ENCODE peak calls at places on chromosomes 13 and 19, in four cellular contexts. One of them, this sample, is unnamed.
A peak's percentile ranks its signal among the peaks of the same experiment; 100 is the strongest.

GRCh38 chr13:102191951-102192461 is 209.8 kb downstream of the FGF14 start:
- DNase-seq in GM12878: no peak
- DNase-seq in H1: no peak
- DNase-seq in HepG2: no peak
- DNase-seq in this sample: no peak

GRCh38 chr13:27637289-27637626 is 15.6 kb downstream of the POLR1D start:
- DNase-seq in HepG2: peak; percentile 55
- DNase-seq in H1: no peak
- DNase-seq in GM12878: no peak
- DNase-seq in this sample: no peak

GRCh38 chr13:23020246-23020843 is 160.4 kb upstream of the SGCG start:
- DNase-seq in H1: no peak
- DNase-seq in GM12878: peak; percentile 34
- DNase-seq in HepG2: peak; percentile 53
- DNase-seq in this sample: peak; percentile 38

GRCh38 chr19:47093841-47094240 is 19.7 kb downstream of the ZC3H4 start:
- DNase-seq in GM12878: no peak
- DNase-seq in H1: no peak
- DNase-seq in HepG2: no peak
- DNase-seq in this sample: no peak

GRCh38 chr19:45153339-45154063 is 7.3 kb downstream of the NKPD1 start:
- DNase-seq in GM12878: no peak
- DNase-seq in H1: no peak
- DNase-seq in HepG2: no peak
- DNase-seq in this sample: no peak

GRCh38 chr19:44356383-44357111 is at the start of gene ZNF112:
- DNase-seq in H1: peak; percentile 79
- DNase-seq in GM12878: peak; percentile 11
- DNase-seq in HepG2: peak; percentile 94
- DNase-seq in this sample: peak; percentile 66

GRCh38 chr19:33395561-33396550 is 22.3 kb downstream of the CEBPG start:
- DNase-seq in H1: no peak
- DNase-seq in HepG2: no peak
- DNase-seq in GM12878: no peak
- DNase-seq in this sample: no peak

GRCh38 chr13:21043898-21044297 is 17.5 kb downstream of the LATS2 start:
- DNase-seq in H1: no peak
- DNase-seq in GM12878: no peak
- DNase-seq in HepG2: no peak
- DNase-seq in this sample: no peak

GRCh38 chr13:74288361-74288911 is 154.2 kb upstream of the KLF12 start:
- DNase-seq in H1: no peak
- DNase-seq in GM12878: no peak
- DNase-seq in HepG2: no peak
- DNase-seq in this sample: no peak

GRCh38 chr19:38691938-38692457 is 44.5 kb downstream of the ACTN4 start:
- DNase-seq in H1: no peak
- DNase-seq in HepG2: no peak
- DNase-seq in GM12878: no peak
- DNase-seq in this sample: no peak

GRCh38 chr19:21472507-21472906 is 32.9 kb upstream of the ZNF429 start:
- DNase-seq in H1: no peak
- DNase-seq in GM12878: no peak
- DNase-seq in HepG2: no peak
- DNase-seq in this sample: no peak

GRCh38 chr19:21468791-21469190 is 36.6 kb upstream of the ZNF429 start:
- DNase-seq in GM12878: no peak
- DNase-seq in HepG2: no peak
- DNase-seq in H1: no peak
- DNase-seq in this sample: no peak

DNA sequence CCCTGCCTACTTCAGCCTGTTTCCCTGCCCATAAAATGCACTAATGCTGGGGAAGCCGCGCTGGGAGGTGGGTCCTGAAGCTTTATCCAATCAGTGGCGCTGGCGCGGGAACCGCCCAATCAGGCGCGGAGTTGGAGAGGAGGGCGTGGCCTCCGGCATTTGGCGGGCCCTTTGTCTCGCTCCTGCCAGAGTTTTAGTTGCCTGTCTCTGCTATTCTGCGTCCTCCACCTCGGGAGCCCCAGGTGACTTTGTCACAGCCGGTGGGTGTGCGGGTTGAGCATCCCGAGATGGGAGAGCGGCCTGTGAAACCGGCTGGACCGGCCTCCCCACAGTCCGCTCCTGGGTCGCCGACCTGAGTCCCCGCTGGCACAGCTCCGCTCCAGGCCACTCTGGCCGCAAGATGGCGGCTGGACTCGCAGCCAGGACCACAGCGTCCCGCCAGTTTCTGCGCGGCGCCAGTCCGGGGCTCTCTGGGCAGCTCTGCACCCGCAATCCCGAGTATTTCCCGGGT is 30.7 kb upstream of the ZNF429 start:
- DNase-seq in H1: peak; percentile 84
- DNase-seq in GM12878: no peak
- DNase-seq in HepG2: no peak
- DNase-seq in this sample: peak; percentile 93
- TF ChIP-seq SUZ12 in H1: no peak
- TF ChIP-seq SUZ12 in GM12878: no peak
- TF ChIP-seq SUZ12 in HepG2: no peak
- TF ChIP-seq SUZ12 in this sample: no peak

DNA sequence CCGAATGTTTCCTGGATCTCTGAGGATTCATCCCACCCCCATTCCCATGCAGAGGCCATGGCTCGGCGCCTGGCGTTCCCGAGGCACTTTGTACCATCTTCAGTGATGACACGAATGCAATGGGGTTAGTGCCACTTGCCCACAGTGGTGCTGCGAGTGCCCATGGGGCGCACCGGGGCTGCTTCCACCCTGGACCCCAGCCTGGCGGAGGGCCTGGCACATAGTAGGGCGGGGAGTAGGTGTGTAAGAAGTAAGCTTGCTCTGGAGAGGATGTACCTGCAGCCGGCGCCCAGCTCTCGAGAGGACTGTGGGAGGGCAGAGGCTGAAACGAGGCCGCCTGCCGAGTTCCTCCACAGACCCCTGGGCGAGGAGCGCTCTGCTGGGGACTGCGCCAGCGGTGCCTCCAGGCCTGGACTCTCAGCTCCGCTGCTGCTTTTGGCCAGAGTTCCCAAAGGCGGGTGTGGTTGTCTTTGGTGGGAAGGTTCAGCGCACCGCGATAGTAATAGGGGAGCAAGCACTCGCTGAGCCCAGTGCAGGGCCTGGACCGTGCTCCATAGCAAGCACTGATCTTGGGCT is 5.5 kb upstream of the HAMP start:
- DNase-seq in H1: no peak
- DNase-seq in HepG2: no peak
- DNase-seq in GM12878: no peak
- DNase-seq in this sample: no peak
- H3K36me3 ChIP-seq in H1: peaks cover 8% of the 10 kb centered on the region
- H3K36me3 ChIP-seq in HepG2: peaks cover 16% of the 10 kb centered on the region
- H3K36me3 ChIP-seq in GM12878: peaks cover 7% of the 10 kb centered on the region
- H3K36me3 ChIP-seq in this sample: peaks cover 58% of the 10 kb centered on the region

DNA sequence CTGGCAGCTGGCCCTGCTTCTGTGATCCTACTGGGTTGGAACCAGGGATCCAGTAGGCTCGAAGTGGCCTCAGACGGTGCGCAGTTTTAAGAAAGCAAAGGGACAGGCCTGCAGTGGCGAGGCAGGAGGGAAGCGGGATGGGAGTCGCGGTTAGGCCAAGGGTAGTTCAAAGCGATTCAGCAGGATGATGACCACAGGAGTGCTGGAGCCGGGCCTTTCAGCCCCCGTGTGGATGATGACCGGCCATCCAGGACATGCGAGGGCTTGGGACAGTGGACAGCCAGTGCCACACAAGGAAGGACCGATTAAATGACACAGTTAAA is 853 bp downstream of the RNASEH2B start:
- DNase-seq in GM12878: no peak
- DNase-seq in HepG2: peak; percentile 29
- DNase-seq in H1: no peak
- DNase-seq in this sample: no peak
- TF ChIP-seq SUZ12 in GM12878: no peak
- TF ChIP-seq SUZ12 in HepG2: no peak
- TF ChIP-seq SUZ12 in H1: no peak
- TF ChIP-seq SUZ12 in this sample: no peak

GRCh38 chr13:29507356-29507755 is 88.1 kb downstream of the SLC7A1 start:
- DNase-seq in HepG2: no peak
- DNase-seq in H1: no peak
- DNase-seq in GM12878: no peak
- DNase-seq in this sample: no peak
- H3K36me3 ChIP-seq in HepG2: peaks cover 2% of the 10 kb centered on the region
- H3K36me3 ChIP-seq in H1: peaks cover 5% of the 10 kb centered on the region
- H3K36me3 ChIP-seq in GM12878: peaks cover 2% of the 10 kb centered on the region
- H3K36me3 ChIP-seq in this sample: peaks cover 20% of the 10 kb centered on the region